ENCODE peak calls at places on chromosomes 5 and 9, in four cellular contexts. Q is astrocyte of the cerebellum, S is psoas muscle, U is IMR-90. X is an unnamed sample.

GRCh38 chr9:104302775-104303174 is 201.3 kb upstream of the OR13F1 start:
- DNase-seq in U (no peak), S (no peak), Q (no peak), X (no peak)

GRCh38 chr9:27645166-27645840 is 72.0 kb upstream of the C9orf72 start:
- DNase-seq in Q (no peak), U (no peak), S (no peak), X (no peak)

GRCh38 chr5:74934949-74935751 is 69.0 kb upstream of the FAM169A start:
- DNase-seq in U (peak; percentile 50), Q (peak; percentile 49), S (no peak), X (no peak)

GRCh38 chr5:11903121-11903613 is 1.1 kb downstream of the CTNND2 start:
- DNase-seq in Q (no peak), U (no peak), S (no peak), X (no peak)

GRCh38 chr9:99114049-99114440 is 9.1 kb downstream of the TGFBR1 start:
- DNase-seq in U (no peak), Q (no peak), S (no peak), X (no peak)

GRCh38 chr9:97747201-97747965 is 50.2 kb upstream of the XPA start:
- DNase-seq in S (no peak), Q (no peak), U (no peak), X (no peak)

GRCh38 chr5:73153513-73153912 is 19.5 kb upstream of the TMEM174 start:
- DNase-seq in S (no peak), Q (no peak), U (no peak), X (no peak)

GRCh38 chr9:19967567-19968459 is 179.0 kb upstream of the SLC24A2 start:
- DNase-seq in S (no peak), U (no peak), Q (no peak), X (no peak)

GRCh38 chr5:39412995-39413394 is 11.8 kb downstream of the DAB2 start:
- DNase-seq in S (no peak), U (no peak), Q (no peak), X (no peak)

GRCh38 chr5:179974281-179974945 is 66.7 kb upstream of the TBC1D9B start:
- DNase-seq in S (no peak), Q (no peak), U (no peak), X (no peak)

GRCh38 chr5:140358738-140359310 is 1.2 kb upstream of the SLC4A9 start:
- DNase-seq in S (no peak), U (peak; percentile 51), Q (no peak), X (no peak)

GRCh38 chr5:14685757-14686156 is 21.2 kb downstream of the OTULIN start:
- DNase-seq in Q (no peak), S (no peak), U (peak; percentile 69), X (peak; percentile 56)

GRCh38 chr9:114905160-114905940 is 25.0 kb downstream of the TNFSF8 start:
- DNase-seq in Q (no peak), U (no peak), S (no peak), X (no peak)

GRCh38 chr5:171525086-171525485 is 105.6 kb downstream of the FGF18 start:
- DNase-seq in S (no peak), Q (no peak), U (no peak), X (no peak)

DNA sequence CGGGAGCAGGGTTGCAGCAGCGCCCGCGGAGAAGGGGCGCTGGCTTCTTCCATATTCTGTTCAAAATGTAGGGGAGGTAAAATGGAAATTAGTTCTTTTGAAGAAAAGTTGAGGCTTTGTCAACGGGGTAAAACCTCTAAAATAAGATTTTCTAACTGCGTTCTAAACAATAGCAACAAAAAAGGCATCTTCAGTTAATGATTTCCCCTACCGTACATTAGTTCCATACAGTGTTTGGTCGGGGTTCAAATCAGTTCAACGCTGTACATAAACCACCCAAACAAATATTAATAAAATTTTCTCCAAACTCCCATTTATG is 343 bp upstream of the FANCC start:
- DNase-seq in U (no peak), S (no peak), Q (no peak), X (no peak)
- H3K4me3 ChIP-seq in U (peak overlapping the region; percentile 99), S (peak overlapping the region; percentile 100), Q (peak overlapping the region; percentile 84), X (peak overlapping the region; percentile 74)

GRCh38 chr9:37972346-37972745 is 68.4 kb upstream of the SLC25A51 start:
- DNase-seq in S (no peak), U (peak; percentile 53), Q (no peak), X (no peak)
- TF ChIP-seq CTCF in S (no peak), U (peak; percentile 36), Q (peak; percentile 43), X (no peak)

DNA sequence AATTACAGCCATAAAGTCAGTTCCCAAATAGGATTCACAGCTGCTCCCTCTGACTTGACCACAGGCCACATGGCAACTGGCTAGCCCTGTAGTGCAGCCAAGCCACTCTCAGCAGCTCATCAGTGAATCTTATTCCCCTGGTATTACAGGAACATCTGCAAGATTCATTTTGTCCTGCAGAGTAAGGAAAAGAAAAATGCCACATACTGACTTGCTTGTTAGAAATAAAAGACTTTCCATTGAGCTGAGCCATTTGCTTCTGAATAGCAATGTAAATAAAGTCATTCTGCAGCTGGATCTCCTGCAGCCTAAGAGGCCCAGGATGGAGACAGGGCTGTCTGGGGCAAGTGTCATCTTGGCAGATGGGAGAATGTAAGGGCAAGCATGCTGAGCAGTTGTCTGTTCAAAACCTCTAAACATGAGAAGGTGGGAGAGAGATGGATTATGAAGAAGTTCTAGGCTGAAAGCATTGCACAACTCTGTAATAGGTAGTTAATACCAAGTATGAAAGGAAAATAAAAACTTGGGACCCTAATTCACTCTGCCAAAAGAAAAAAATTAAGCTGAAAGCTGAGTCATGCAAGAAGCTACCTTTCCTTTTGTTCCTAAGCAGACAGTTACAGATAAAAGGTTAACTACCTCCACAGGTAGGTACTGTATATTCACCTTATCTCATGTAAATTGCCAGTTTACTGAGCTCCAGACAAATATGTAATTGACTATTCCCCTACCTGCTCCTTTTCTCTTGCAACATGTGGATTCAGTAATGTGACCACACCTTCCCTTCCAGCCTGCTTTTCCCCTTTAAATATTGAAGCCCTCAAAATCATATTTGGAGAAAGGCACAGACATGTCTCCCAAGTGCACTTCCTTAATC is 244.4 kb upstream of the RAI14 start:
- DNase-seq in Q (no peak), S (no peak), U (peak; percentile 47), X (no peak)
- H3K4me3 ChIP-seq in Q (no peak overlapping the region), S (no peak overlapping the region), U (no peak overlapping the region), X (no peak overlapping the region)

GRCh38 chr5:110760158-110760557 is 21.4 kb downstream of the SLC25A46 start:
- DNase-seq in U (no peak), S (no peak), Q (no peak), X (no peak)

GRCh38 chr5:110754181-110754580 is 15.4 kb downstream of the SLC25A46 start:
- DNase-seq in S (no peak), Q (no peak), U (no peak), X (no peak)

GRCh38 chr5:110752953-110753352 is 14.1 kb downstream of the SLC25A46 start:
- DNase-seq in Q (no peak), U (no peak), S (no peak), X (no peak)

GRCh38 chr5:110753620-110754019 is 14.8 kb downstream of the SLC25A46 start:
- DNase-seq in Q (no peak), S (no peak), U (no peak), X (no peak)

GRCh38 chr5:110757118-110757729 is 18.4 kb downstream of the SLC25A46 start:
- DNase-seq in U (peak; percentile 60), S (no peak), Q (peak; percentile 56), X (no peak)
- TF ChIP-seq CTCF in U (peak; percentile 72), S (peak; percentile 71), Q (peak; percentile 36), X (peak; percentile 46)

GRCh38 chr9:128495804-128496417 is 8.6 kb upstream of the GLE1 start:
- DNase-seq in S (no peak), Q (no peak), U (no peak), X (no peak)

GRCh38 chr9:128494108-128494742 is 10.3 kb upstream of the GLE1 start:
- DNase-seq in Q (no peak), S (peak; percentile 58), U (no peak), X (no peak)

GRCh38 chr9:128493424-128493823 is 11.1 kb upstream of the GLE1 start:
- DNase-seq in U (no peak), Q (no peak), S (no peak), X (no peak)

GRCh38 chr9:128497824-128498610 is 6.5 kb upstream of the GLE1 start:
- DNase-seq in U (no peak), S (no peak), Q (no peak), X (no peak)

DNA sequence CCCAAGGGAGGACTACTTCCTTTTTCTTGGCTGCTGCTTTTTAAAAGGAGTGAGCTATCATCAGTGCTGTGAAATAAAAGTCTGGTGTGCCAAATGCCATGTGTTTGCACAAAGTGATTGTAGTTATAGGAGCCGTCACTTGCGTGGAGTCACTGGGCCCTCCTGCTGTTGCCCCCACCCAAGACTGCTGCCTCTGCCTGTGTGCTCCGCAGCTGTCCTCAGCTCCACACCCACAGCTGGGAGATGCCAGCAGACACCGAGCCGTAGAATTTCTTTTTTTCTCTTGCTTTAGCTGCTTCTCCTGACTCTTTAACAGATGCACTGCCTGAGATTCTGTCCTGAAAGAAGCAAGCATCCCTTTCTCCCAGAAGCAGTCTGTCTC is 9.8 kb upstream of the GLE1 start:
- DNase-seq in S (no peak), U (no peak), Q (no peak), X (no peak)
- H3K4me3 ChIP-seq in S (no peak overlapping the region), U (no peak overlapping the region), Q (no peak overlapping the region), X (no peak overlapping the region)

GRCh38 chr5:60457256-60457655 is 242.7 kb downstream of the DEPDC1B start:
- DNase-seq in S (no peak), U (no peak), Q (no peak), X (no peak)

GRCh38 chr5:60455589-60455988 is 244.4 kb downstream of the DEPDC1B start:
- DNase-seq in U (no peak), S (no peak), Q (no peak), X (no peak)

GRCh38 chr5:60463179-60463868 is 236.6 kb downstream of the DEPDC1B start:
- DNase-seq in U (no peak), Q (peak; percentile 0), S (no peak), X (no peak)

GRCh38 chr5:60453186-60453976 is 246.6 kb downstream of the DEPDC1B start:
- DNase-seq in U (no peak), S (no peak), Q (no peak), X (no peak)

DNA sequence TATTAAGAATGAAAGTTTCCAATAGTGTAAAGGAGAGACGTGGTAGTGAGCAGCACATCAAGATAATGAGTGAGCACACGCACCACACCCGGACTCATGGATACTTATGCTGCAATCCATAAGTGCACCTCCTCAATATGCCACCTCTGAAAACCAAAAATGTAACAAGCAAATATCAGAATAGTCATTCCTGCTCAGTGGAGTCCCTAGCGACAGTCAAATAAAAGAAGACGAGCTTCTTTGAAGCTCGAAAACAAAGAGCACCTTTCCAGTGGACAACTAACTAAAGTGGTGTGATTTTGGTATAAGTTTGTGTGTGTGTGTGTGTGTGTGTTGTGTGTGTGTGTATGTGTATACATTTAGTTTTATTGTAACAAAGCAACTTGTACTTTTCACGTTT is 241.3 kb downstream of the DEPDC1B start:
- DNase-seq in Q (no peak), U (no peak), S (no peak), X (no peak)
- TF ChIP-seq CTCF in Q (no peak), U (no peak), S (no peak), X (no peak)